ENCODE peak calls at places on chromosomes 13 and 19, in six cellular contexts. D is H1, X is K562, I is H9, M is endodermal cell, H is mammary epithelial cell. E is an unnamed sample.
A peak's percentile ranks its signal among the peaks of the same experiment; 100 is the strongest.

GRCh38 chr13:39603424-39603947 is 493 bp upstream of the LHFPL6 start:
- DNase-seq in D (no peak), X (no peak), I (peak; percentile 41), M (peak; percentile 73), H (no peak), E (no peak)

GRCh38 chr13:99797716-99798115 is 173.9 kb downstream of the ZIC5 start:
- DNase-seq in D (no peak), X (no peak), I (no peak), M (no peak), H (no peak), E (no peak)

GRCh38 chr19:55228015-55228391 is 560 bp downstream of the TMEM86B start:
- DNase-seq in D (no peak), X (no peak), I (peak; percentile 25), M (no peak), H (no peak), E (no peak)

GRCh38 chr13:110119943-110120905 is 186.7 kb downstream of the COL4A1 start:
- DNase-seq in D (no peak), X (no peak), I (peak; percentile 15), M (no peak), H (peak; percentile 75), E (no peak)

GRCh38 chr13:106566682-106567420 is 1.1 kb downstream of the ARGLU1 start:
- DNase-seq in D (no peak), X (peak; percentile 69), I (peak; percentile 56), M (peak; percentile 79), H (peak; percentile 58), E (peak; percentile 83)

GRCh38 chr19:768424-768823 is 17.5 kb downstream of the MISP start:
- DNase-seq in D (no peak), X (no peak), I (no peak), M (no peak), H (no peak), E (no peak)

GRCh38 chr13:64417609-64418008 is 2812.5 kb downstream of the PCDH9 start:
- DNase-seq in D (no peak), X (no peak), I (no peak), M (no peak), H (no peak), E (no peak)

GRCh38 chr13:37207646-37208045 is 102.2 kb upstream of the CSNK1A1L start:
- DNase-seq in D (no peak), X (no peak), I (no peak), M (no peak), H (no peak), E (no peak)

GRCh38 chr13:67296511-67296910 is 66.4 kb upstream of the PCDH9 start:
- DNase-seq in D (no peak), X (no peak), I (no peak), M (no peak), H (peak; percentile 8), E (no peak)

GRCh38 chr13:40564342-40564997 is 102.0 kb downstream of the FOXO1 start:
- DNase-seq in D (no peak), X (no peak), I (no peak), M (no peak), H (no peak), E (no peak)

GRCh38 chr19:29845576-29846176 is 33.9 kb downstream of the CCNE1 start:
- DNase-seq in D (no peak), X (peak; percentile 42), I (peak; percentile 60), M (peak; percentile 75), H (peak; percentile 44), E (peak; percentile 71)

GRCh38 chr19:17873661-17874422 is 2.1 kb downstream of the SLC5A5 start:
- DNase-seq in D (no peak), X (peak; percentile 87), I (peak; percentile 91), M (peak; percentile 96), H (peak; percentile 37), E (no peak)

GRCh38 chr19:48616041-48616436 is 1.2 kb upstream of the FAM83E start:
- DNase-seq in D (no peak), X (no peak), I (no peak), M (no peak), H (no peak), E (no peak)

GRCh38 chr19:19064811-19065745 is 1.3 kb downstream of the SLC25A42 start:
- DNase-seq in D (no peak), X (peak; percentile 54), I (no peak), M (peak; percentile 71), H (no peak), E (no peak)
- H3K27ac ChIP-seq in D (no peak overlapping the region), X (peak overlapping the region; percentile 59), I (no peak overlapping the region), M (no peak overlapping the region), H (no peak overlapping the region), E (peak overlapping the region; percentile 81)

DNA sequence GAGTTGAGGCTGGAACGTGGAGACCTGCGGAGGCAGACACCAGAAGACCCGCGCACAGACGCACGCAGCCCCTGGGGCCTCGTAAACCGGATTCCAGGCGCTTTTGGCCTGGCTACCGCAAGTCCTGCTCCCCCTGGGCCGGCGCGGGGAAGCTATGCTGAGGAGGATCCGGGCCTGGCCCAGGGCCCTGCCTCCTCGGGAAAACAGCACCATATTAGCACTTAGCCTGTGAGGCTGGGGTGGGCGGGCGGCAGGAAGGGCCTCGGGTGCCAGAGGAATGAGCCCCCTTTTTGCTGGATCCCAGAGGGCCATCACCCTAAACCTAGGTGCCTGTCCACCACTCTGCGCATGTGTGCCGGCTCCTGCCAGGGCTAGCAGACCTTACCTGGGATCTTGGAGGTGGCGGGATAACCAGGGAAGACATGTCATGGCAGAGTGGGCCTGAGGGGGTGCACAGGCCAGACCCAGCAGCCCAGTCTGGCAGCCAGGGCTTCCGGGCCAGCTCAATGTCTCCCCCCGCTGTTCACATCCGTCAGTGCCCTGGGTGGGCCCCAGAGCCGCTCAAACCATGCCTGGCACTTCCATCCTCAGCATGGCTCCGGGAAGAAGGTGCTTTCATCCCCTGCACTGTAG is 7.3 kb downstream of the ELOF1 start:
- DNase-seq in D (no peak), X (no peak), I (peak; percentile 73), M (peak; percentile 88), H (no peak), E (peak; percentile 81)
- TF ChIP-seq CTCF in D (peak; percentile 91), X (peak; percentile 64), I (peak; percentile 75), M (peak; percentile 77), H (peak; percentile 23), E (no peak)

GRCh38 chr13:111175948-111176347 is 60.8 kb downstream of the ARHGEF7 start:
- DNase-seq in D (no peak), X (peak; percentile 47), I (no peak), M (no peak), H (no peak), E (no peak)

GRCh38 chr13:111177803-111178389 is 62.8 kb downstream of the ARHGEF7 start:
- DNase-seq in D (no peak), X (no peak), I (no peak), M (no peak), H (peak; percentile 85), E (no peak)

GRCh38 chr13:111176421-111176820 is 61.3 kb downstream of the ARHGEF7 start:
- DNase-seq in D (no peak), X (no peak), I (no peak), M (no peak), H (no peak), E (no peak)

GRCh38 chr13:111178417-111178816 is 63.3 kb downstream of the ARHGEF7 start:
- DNase-seq in D (no peak), X (no peak), I (no peak), M (no peak), H (no peak), E (no peak)

GRCh38 chr13:111177081-111177711 is 62.1 kb downstream of the ARHGEF7 start:
- DNase-seq in D (no peak), X (no peak), I (no peak), M (no peak), H (peak; percentile 72), E (peak; percentile 81)
- H3K9ac ChIP-seq in D (no peak overlapping the region), X (no peak overlapping the region), I (no peak overlapping the region), M (no peak overlapping the region), H (no peak overlapping the region), E (no peak overlapping the region)

GRCh38 chr19:38733493-38734175 is 10.6 kb downstream of the CAPN12 start:
- DNase-seq in D (no peak), X (no peak), I (peak; percentile 30), M (no peak), H (peak; percentile 48), E (peak; percentile 77)
- H3K27ac ChIP-seq in D (no peak overlapping the region), X (peak overlapping the region; percentile 49), I (no peak overlapping the region), M (no peak overlapping the region), H (peak overlapping the region; percentile 15), E (peak overlapping the region; percentile 56)

GRCh38 chr19:14090509-14091085 is at the start of gene SAMD1:
- DNase-seq in D (no peak), X (peak; percentile 96), I (peak; percentile 79), M (peak; percentile 88), H (peak; percentile 59), E (peak; percentile 98)

GRCh38 chr19:14091086-14091884 is 734 bp upstream of the SAMD1 start:
- DNase-seq in D (no peak), X (peak; percentile 79), I (no peak), M (peak; percentile 77), H (peak; percentile 48), E (peak; percentile 95)

GRCh38 chr19:14088634-14089411 is 1.7 kb downstream of the SAMD1 start:
- DNase-seq in D (no peak), X (no peak), I (no peak), M (no peak), H (no peak), E (no peak)

GRCh38 chr19:14089662-14090508 is 666 bp downstream of the SAMD1 start:
- DNase-seq in D (no peak), X (peak; percentile 76), I (no peak), M (peak; percentile 71), H (peak; percentile 68), E (peak; percentile 87)

DNA sequence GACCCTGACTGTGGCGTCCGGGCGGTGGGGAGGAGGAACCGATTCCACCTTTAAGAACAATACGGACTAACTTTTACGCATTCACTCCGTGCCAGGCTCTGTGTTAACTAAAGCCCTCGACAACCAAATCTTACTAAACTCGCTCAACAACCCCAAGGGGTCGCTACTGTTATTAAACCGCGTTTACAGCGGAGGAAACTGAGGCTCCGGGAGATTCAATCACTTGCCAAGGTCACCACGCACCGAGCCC is 1.2 kb downstream of the SAMD1 start:
- DNase-seq in D (no peak), X (no peak), I (no peak), M (peak; percentile 58), H (no peak), E (no peak)
- TF ChIP-seq CTCF in D (no peak), X (no peak), I (peak; percentile 55), M (peak; percentile 67), H (peak; percentile 2), E (no peak)

GRCh38 chr13:29902632-29903305 is 52.4 kb upstream of the UBL3 start:
- DNase-seq in D (no peak), X (no peak), I (no peak), M (no peak), H (no peak), E (no peak)
- H3K9ac ChIP-seq in D (no peak overlapping the region), X (no peak overlapping the region), I (no peak overlapping the region), M (no peak overlapping the region), H (peak overlapping the region; percentile 40), E (no peak overlapping the region)

GRCh38 chr13:113998781-113999617 is 25.1 kb upstream of the C13orf46 start:
- DNase-seq in D (no peak), X (no peak), I (no peak), M (no peak), H (no peak), E (peak; percentile 62)

GRCh38 chr13:113997845-113998751 is 24.2 kb upstream of the C13orf46 start:
- DNase-seq in D (no peak), X (no peak), I (no peak), M (no peak), H (no peak), E (peak; percentile 87)

GRCh38 chr13:114000151-114001040 is 26.5 kb upstream of the C13orf46 start:
- DNase-seq in D (no peak), X (no peak), I (no peak), M (no peak), H (no peak), E (peak; percentile 54)

GRCh38 chr13:114001331-114002008 is 27.6 kb upstream of the C13orf46 start:
- DNase-seq in D (no peak), X (no peak), I (no peak), M (no peak), H (no peak), E (peak; percentile 76)

GRCh38 chr13:113999618-113999910 is 25.7 kb upstream of the C13orf46 start:
- DNase-seq in D (no peak), X (no peak), I (no peak), M (no peak), H (no peak), E (peak; percentile 55)
- H3K27ac ChIP-seq in D (no peak overlapping the region), X (no peak overlapping the region), I (no peak overlapping the region), M (no peak overlapping the region), H (no peak overlapping the region), E (no peak overlapping the region)

E was measured in kidney.